ENCODE peak calls at places on chromosomes 1 and 21, in five cellular contexts. Q, F, G, D and X are unnamed samples.

GRCh38 chr21:22898061-22898460 is 1899.9 kb downstream of the NCAM2 start:
- DNase-seq in F (no peak), D (no peak), G (no peak), Q (no peak), X (no peak)

GRCh38 chr1:7267493-7267892 is 482.2 kb downstream of the CAMTA1 start:
- DNase-seq in G (peak), D (no peak), Q (peak), F (no peak), X (peak)

GRCh38 chr1:42176902-42177519 is 12.5 kb upstream of the GUCA2A start:
- DNase-seq in Q (peak), F (peak), G (peak), D (peak), X (peak)

GRCh38 chr21:44618909-44619308 is 7.0 kb downstream of the KRTAP10-8 start:
- DNase-seq in D (no peak), F (no peak), Q (no peak), G (no peak), X (no peak)

GRCh38 chr1:117567976-117568375 is 37.9 kb upstream of the TENT5C start:
- DNase-seq in G (no peak), F (no peak), D (no peak), Q (no peak), X (no peak)

GRCh38 chr1:200558866-200559459 is 61.6 kb downstream of the KIF14 start:
- DNase-seq in Q (peak), G (peak), F (no peak), D (peak), X (peak)

GRCh38 chr1:66532798-66533783 is 862 bp upstream of the SGIP1 start:
- DNase-seq in D (no peak), F (peak), Q (peak), G (peak), X (peak)

GRCh38 chr1:64282353-64282752 is 78.9 kb downstream of the UBE2U start:
- DNase-seq in G (no peak), D (no peak), Q (no peak), F (no peak), X (peak)

GRCh38 chr1:243715285-243715684 is 134.8 kb downstream of the AKT3 start:
- DNase-seq in Q (no peak), D (no peak), G (no peak), F (no peak), X (no peak)